ENCODE peak calls at places on chromosomes 13 and 19, in four cellular contexts. O is A549; K is mucosa of descending colon; L is effector CD4-positive, alpha-beta T cell. D is an unnamed sample.

GRCh38 chr13:94115054-94115453 is 364.4 kb downstream of the DCT start:
- DNase-seq in O (no peak), K (no peak), L (no peak), D (no peak)

GRCh38 chr19:23698711-23699520 is 11.9 kb upstream of the ZNF675 start:
- DNase-seq in O (no peak), K (peak), L (no peak), D (no peak)

GRCh38 chr13:44484562-44485164 is 91.5 kb downstream of the TSC22D1 start:
- DNase-seq in O (no peak), K (no peak), L (no peak), D (no peak)

GRCh38 chr13:98105929-98106336 is 37.0 kb upstream of the FARP1 start:
- DNase-seq in O (no peak), K (no peak), L (no peak), D (peak)

GRCh38 chr19:21680679-21681078 is 86.7 kb downstream of the ZNF100 start:
- DNase-seq in O (no peak), K (no peak), L (no peak), D (no peak)

GRCh38 chr19:39110263-39110967 is 15.2 kb upstream of the PAK4 start:
- DNase-seq in O (peak), K (peak), L (peak), D (peak)

GRCh38 chr19:5451494-5451893 is 3.7 kb upstream of the ZNRF4 start:
- DNase-seq in O (no peak), K (no peak), L (no peak), D (no peak)

GRCh38 chr19:13262450-13262849 is 112.2 kb downstream of the IER2 start:
- DNase-seq in O (peak), K (no peak), L (no peak), D (no peak)

GRCh38 chr13:81017525-81018152 is 676.7 kb upstream of the SPRY2 start:
- DNase-seq in O (peak), K (no peak), L (no peak), D (no peak)

GRCh38 chr13:47232516-47232915 is 335.7 kb upstream of the HTR2A start:
- DNase-seq in O (no peak), K (no peak), L (no peak), D (no peak)

GRCh38 chr19:55638864-55639359 is 1.9 kb upstream of the ZNF580 start:
- DNase-seq in O (peak), K (peak), L (no peak), D (peak)

GRCh38 chr19:32373614-32374295 is 28.3 kb downstream of the ZNF507 start:
- DNase-seq in O (peak), K (no peak), L (no peak), D (peak)

GRCh38 chr19:48466571-48467325 is 2.4 kb upstream of the CYTH2 start:
- DNase-seq in O (no peak), K (no peak), L (no peak), D (no peak)

GRCh38 chr19:38013913-38014575 is 107.0 kb downstream of the SIPA1L3 start:
- DNase-seq in O (no peak), K (no peak), L (no peak), D (no peak)

GRCh38 chr13:113863511-113864302 is at the start of gene GAS6:
- DNase-seq in O (peak), K (peak), L (no peak), D (no peak)

GRCh38 chr19:39409886-39410619 is 2.4 kb upstream of the PLEKHG2 start:
- DNase-seq in O (peak), K (peak), L (peak), D (no peak)

GRCh38 chr19:11024259-11024658 is 63.4 kb downstream of the SMARCA4 start:
- DNase-seq in O (no peak), K (no peak), L (no peak), D (no peak)

GRCh38 chr19:45681391-45682015 is 10.2 kb downstream of the SNRPD2 start:
- DNase-seq in O (peak), K (peak), L (peak), D (peak)

GRCh38 chr13:51453959-51454703 is 1.3 kb upstream of the INTS6 start:
- DNase-seq in O (peak), K (peak), L (peak), D (peak)

GRCh38 chr13:59312776-59313175 is 851.0 kb downstream of the DIAPH3 start:
- DNase-seq in O (no peak), K (no peak), L (no peak), D (no peak)

GRCh38 chr19:39497850-39498261 is 891 bp upstream of the DLL3 start:
- DNase-seq in O (peak), K (peak), L (no peak), D (no peak)

GRCh38 chr19:15337202-15337601 is 4.9 kb upstream of the BRD4 start:
- DNase-seq in O (no peak), K (no peak), L (no peak), D (no peak)

GRCh38 chr19:1070576-1070930 is 3.6 kb downstream of the ARHGAP45 start:
- DNase-seq in O (no peak), K (no peak), L (no peak), D (no peak)

GRCh38 chr19:6551607-6552450 is 21.0 kb downstream of the TNFSF9 start:
- DNase-seq in O (peak), K (peak), L (peak), D (no peak)

GRCh38 chr19:41701401-41702075 is 6.9 kb upstream of the CEACAM5 start:
- DNase-seq in O (peak), K (peak), L (no peak), D (no peak)

GRCh38 chr19:1070931-1071791 is 4.2 kb downstream of the ARHGAP45 start:
- DNase-seq in O (no peak), K (no peak), L (no peak), D (no peak)

GRCh38 chr13:43573787-43574562 is 212.8 kb downstream of the ENOX1 start:
- DNase-seq in O (no peak), K (no peak), L (no peak), D (no peak)

GRCh38 chr19:43644181-43644580 is 4.5 kb upstream of the CADM4 start:
- DNase-seq in O (no peak), K (no peak), L (no peak), D (no peak)

GRCh38 chr19:41776700-41777099 is 19.7 kb upstream of the CEACAM3 start:
- DNase-seq in O (no peak), K (no peak), L (no peak), D (peak)

GRCh38 chr19:41876847-41877489 is at the start of gene CD79A:
- DNase-seq in O (no peak), K (no peak), L (no peak), D (no peak)

GRCh38 chr19:33429891-33430673 is 56.6 kb downstream of the CEBPG start:
- DNase-seq in O (no peak), K (peak), L (peak), D (no peak)

GRCh38 chr19:13093407-13094284 is 9.0 kb downstream of the LYL1 start:
- DNase-seq in O (peak), K (peak), L (peak), D (peak)

GRCh38 chr13:31638577-31638976 is 100.7 kb upstream of the RXFP2 start:
- DNase-seq in O (no peak), K (no peak), L (no peak), D (no peak)

GRCh38 chr19:45952691-45953505 is 20.8 kb downstream of the NOVA2 start:
- DNase-seq in O (peak), K (peak), L (no peak), D (no peak)

GRCh38 chr13:40762849-40763248 is 8.1 kb downstream of the MRPS31 start:
- DNase-seq in O (no peak), K (no peak), L (no peak), D (no peak)

D was measured in PC-9.